ENCODE peak calls at places on chromosomes 7 and 10, in ten cellular contexts. X is transverse colon, D is H1, S is GM12878, R is GM23338, K is breast epithelium, J is SK-N-SH, P is Panc1, O is HL-60, C is suprapubic skin. I is an unnamed sample.

GRCh38 chr7:4003536-4003935 is 678.6 kb upstream of the FOXK1 start:
- DNase-seq in D (no peak), O (no peak), J (no peak), X (no peak), P (no peak), C (no peak), K (no peak), R (no peak), S (no peak), I (no peak)

GRCh38 chr7:155296788-155297516 is 726 bp upstream of the INSIG1 start:
- DNase-seq in O (peak; percentile 59), J (no peak), K (peak; percentile 40), X (peak; percentile 56), P (no peak), S (no peak), R (peak; percentile 67), C (peak; percentile 88), D (peak; percentile 70), I (peak; percentile 58)

GRCh38 chr7:128833939-128834310 is 3.7 kb downstream of the FLNC start:
- DNase-seq in X (no peak), D (no peak), J (no peak), P (no peak), C (no peak), K (no peak), R (no peak), O (no peak), S (no peak), I (no peak)

GRCh38 chr10:103584216-103585010 is 90.9 kb downstream of the NEURL1 start:
- DNase-seq in C (no peak), S (no peak), R (peak; percentile 69), D (no peak), K (no peak), O (peak; percentile 27), J (no peak), X (no peak), P (no peak), I (no peak)

GRCh38 chr7:6419310-6419773 is 28.4 kb downstream of the DAGLB start:
- DNase-seq in O (no peak), C (no peak), P (no peak), R (no peak), S (no peak), X (no peak), D (no peak), J (no peak), K (peak; percentile 86), I (no peak)

GRCh38 chr7:88546808-88547207 is 212.7 kb upstream of the ZNF804B start:
- DNase-seq in S (peak; percentile 20), R (peak; percentile 79), O (peak; percentile 53), J (peak; percentile 14), X (no peak), D (peak; percentile 60), P (peak; percentile 56), C (no peak), K (no peak), I (no peak)

GRCh38 chr10:116892873-116893685 is 43.8 kb downstream of the ENO4 start:
- DNase-seq in D (no peak), P (no peak), S (no peak), X (no peak), O (no peak), R (no peak), J (no peak), K (no peak), C (no peak), I (no peak)

GRCh38 chr10:102523250-102524029 is 19.7 kb downstream of the SUFU start:
- DNase-seq in K (no peak), S (no peak), J (no peak), O (no peak), C (no peak), D (no peak), R (no peak), P (no peak), X (no peak), I (peak; percentile 10)

DNA sequence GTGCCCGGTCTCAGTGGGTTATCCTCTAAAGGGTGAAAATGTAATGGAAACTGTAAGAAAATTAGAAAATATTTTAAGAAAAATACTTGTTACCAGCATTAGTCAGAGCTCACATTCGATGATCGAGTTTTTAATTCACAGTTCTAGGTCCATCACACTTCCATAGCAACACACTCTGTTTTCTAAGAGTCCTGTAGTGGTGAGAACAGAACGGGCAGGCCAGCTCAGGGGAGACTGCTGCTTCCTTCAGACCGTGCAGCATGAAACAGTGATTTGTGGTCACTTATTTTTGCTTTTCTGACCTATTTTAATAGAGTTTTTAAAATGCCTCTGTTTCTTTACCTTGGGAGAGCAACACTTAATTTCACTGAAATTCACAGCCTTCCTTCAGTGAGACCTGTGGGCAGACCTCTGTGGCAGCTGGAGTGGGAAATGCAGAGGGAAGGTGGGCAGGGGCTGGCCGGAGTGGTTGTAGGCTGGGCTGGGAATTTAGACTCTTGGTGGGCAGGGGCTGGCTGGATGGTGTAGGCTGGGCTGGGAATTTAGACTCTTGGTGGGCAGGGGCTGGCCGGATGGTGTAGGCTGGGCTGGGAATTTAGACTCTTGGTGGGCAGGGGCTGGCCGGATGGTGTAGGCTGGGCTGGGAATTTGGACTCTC is 1.5 kb downstream of the SUN1 start:
- DNase-seq in S (no peak), R (no peak), P (no peak), C (no peak), K (no peak), O (no peak), J (no peak), X (no peak), D (no peak), I (no peak)
- H3K27ac ChIP-seq in S (no peak overlapping the region), R (no peak overlapping the region), P (no peak overlapping the region), C (peak overlapping the region; percentile 92), K (peak overlapping the region; percentile 90), O (no peak overlapping the region), J (no peak overlapping the region), X (peak overlapping the region; percentile 76), D (no peak overlapping the region), I (peak overlapping the region; percentile 85)

GRCh38 chr10:124987788-124988187 is 45.9 kb downstream of the ZRANB1 start:
- DNase-seq in X (no peak), S (no peak), J (no peak), K (no peak), D (no peak), C (no peak), R (no peak), P (no peak), O (no peak), I (no peak)

GRCh38 chr10:124992462-124993344 is 50.8 kb downstream of the ZRANB1 start:
- DNase-seq in P (peak; percentile 30), O (peak; percentile 63), R (peak; percentile 83), D (peak; percentile 77), J (peak; percentile 59), K (peak; percentile 70), X (peak; percentile 54), S (no peak), C (no peak), I (peak; percentile 72)

GRCh38 chr10:124991872-124992271 is 49.9 kb downstream of the ZRANB1 start:
- DNase-seq in R (no peak), P (no peak), C (no peak), D (no peak), O (no peak), J (no peak), X (no peak), S (no peak), K (no peak), I (no peak)

GRCh38 chr10:124990671-124991625 is 49.0 kb downstream of the ZRANB1 start:
- DNase-seq in K (no peak), D (no peak), P (no peak), O (no peak), S (no peak), X (no peak), J (no peak), R (no peak), C (no peak), I (no peak)

GRCh38 chr10:124989526-124989925 is 47.6 kb downstream of the ZRANB1 start:
- DNase-seq in D (no peak), S (no peak), C (no peak), X (no peak), R (no peak), J (no peak), O (no peak), K (no peak), P (no peak), I (no peak)
- TF ChIP-seq POLR2AphosphoS5 in D (no peak), S (no peak), C (no peak), X (no peak), R (peak; percentile 8), J (no peak), O (peak; percentile 35), K (no peak), P (no peak), I (no peak)

DNA sequence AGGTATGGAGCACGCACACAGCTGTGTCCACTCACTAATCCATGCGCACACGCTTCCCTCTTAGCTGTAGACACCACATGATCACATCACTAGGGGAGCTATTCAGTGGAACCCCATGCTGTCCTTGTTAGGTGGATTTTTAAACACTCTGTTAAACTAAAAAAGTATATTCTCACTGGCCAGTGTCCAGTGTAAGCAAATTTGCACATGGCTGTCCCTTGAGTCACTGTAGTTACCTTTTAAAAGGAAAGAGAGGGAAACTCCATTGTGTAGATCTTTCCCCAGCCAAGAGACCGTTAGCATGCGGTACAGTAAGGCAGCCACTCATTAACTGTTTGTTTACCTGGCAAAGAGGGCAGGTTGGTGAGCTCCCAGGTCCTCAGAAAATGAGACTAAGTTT is 81.6 kb upstream of the INSYN2A start:
- DNase-seq in K (no peak), D (no peak), R (no peak), S (no peak), O (no peak), J (no peak), C (no peak), P (no peak), X (no peak), I (no peak)
- TF ChIP-seq CTCF in K (no peak), D (no peak), R (no peak), S (no peak), O (no peak), J (peak; percentile 22), C (no peak), P (no peak), X (no peak), I (no peak)

GRCh38 chr10:79560160-79560709 is at the start of gene SFTPA2:
- DNase-seq in P (no peak), S (no peak), R (no peak), O (no peak), D (no peak), C (no peak), X (no peak), K (no peak), J (no peak), I (no peak)

GRCh38 chr10:79561257-79561656 is 1.1 kb upstream of the SFTPA2 start:
- DNase-seq in K (no peak), O (no peak), S (no peak), R (no peak), C (no peak), X (no peak), J (no peak), D (no peak), P (no peak), I (no peak)

GRCh38 chr10:79559726-79560125 is 481 bp downstream of the SFTPA2 start:
- DNase-seq in R (no peak), X (no peak), O (no peak), S (no peak), C (no peak), J (no peak), P (no peak), D (no peak), K (no peak), I (no peak)

DNA sequence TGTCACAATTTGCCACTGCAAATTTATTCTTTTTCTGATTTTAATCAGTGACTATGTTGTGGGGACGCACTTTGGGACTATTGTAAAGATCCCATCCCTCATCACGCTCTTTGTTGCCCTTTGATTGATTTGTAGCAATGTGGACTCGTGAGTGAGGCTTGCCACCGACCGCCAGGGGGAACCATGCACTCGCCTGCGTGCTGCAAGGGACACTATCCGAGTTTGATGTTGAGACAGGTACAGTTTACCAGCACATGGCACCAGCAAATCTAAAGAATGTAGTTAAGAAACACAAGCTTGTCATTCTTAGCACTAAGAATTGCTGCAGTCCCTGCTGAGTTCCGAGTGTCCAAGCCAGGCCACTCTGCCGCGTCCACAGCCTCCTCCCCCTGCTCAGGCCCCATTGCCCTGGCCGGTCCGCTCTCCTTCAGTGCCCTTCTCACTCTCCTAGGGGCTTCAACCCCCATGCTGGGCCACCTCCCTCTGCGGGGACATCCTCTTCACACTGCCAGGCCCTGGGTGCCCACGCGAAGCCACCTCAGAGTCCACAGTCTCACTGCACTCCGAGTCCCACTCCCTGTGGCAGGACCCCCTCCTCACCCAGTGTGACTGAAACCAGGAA is 2.0 kb upstream of the SFTPA2 start:
- DNase-seq in C (no peak), K (peak; percentile 23), J (peak; percentile 72), D (peak; percentile 84), O (peak; percentile 76), R (peak; percentile 85), P (peak; percentile 39), S (no peak), X (peak; percentile 71), I (peak; percentile 67)
- H3K27ac ChIP-seq in C (no peak overlapping the region), K (no peak overlapping the region), J (no peak overlapping the region), D (no peak overlapping the region), O (no peak overlapping the region), R (no peak overlapping the region), P (no peak overlapping the region), S (no peak overlapping the region), X (no peak overlapping the region), I (no peak overlapping the region)

I was measured in stomach.